ENCODE peak calls at places on chromosomes 4 and X, in four cellular contexts. W, K, A and I are unnamed samples.

GRCh38 chr4:78222575-78223186 is 165.6 kb downstream of the FRAS1 start:
- DNase-seq in A (no peak), W (no peak), K (no peak), I (no peak)

GRCh38 chrX:40143001-40143400 is 45.2 kb upstream of the BCOR start:
- DNase-seq in K (no peak), W (no peak), A (no peak), I (no peak)

GRCh38 chr4:145755802-145756201 is 75.9 kb downstream of the C4orf51 start:
- DNase-seq in W (no peak), K (no peak), A (no peak), I (no peak)

GRCh38 chr4:153064571-153064970 is 128.4 kb downstream of the FHDC1 start:
- DNase-seq in W (no peak), A (no peak), K (no peak), I (no peak)

GRCh38 chrX:65644621-65645287 is 22.7 kb upstream of the MSN start:
- DNase-seq in K (no peak), W (peak; percentile 90), A (no peak), I (no peak)

GRCh38 chr4:73674451-73674919 is 54.2 kb upstream of the RASSF6 start:
- DNase-seq in W (no peak), A (no peak), K (no peak), I (no peak)

GRCh38 chr4:4968161-4968757 is 51.0 kb downstream of the CYTL1 start:
- DNase-seq in K (no peak), A (no peak), W (no peak), I (no peak)

GRCh38 chr4:118265312-118266144 is 87.3 kb downstream of the PRSS12 start:
- DNase-seq in W (no peak), A (peak; percentile 74), K (no peak), I (peak; percentile 43)

GRCh38 chr4:129550281-129550785 is 454.4 kb downstream of the C4orf33 start:
- DNase-seq in K (no peak), W (no peak), A (no peak), I (no peak)

GRCh38 chr4:122912810-122913575 is 9.4 kb downstream of the NUDT6 start:
- DNase-seq in W (no peak), K (no peak), A (no peak), I (no peak)

GRCh38 chr4:161320377-161320776 is 843.4 kb downstream of the FSTL5 start:
- DNase-seq in A (no peak), K (no peak), W (no peak), I (no peak)

GRCh38 chrX:121579016-121579760 is 531.8 kb downstream of the GLUD2 start:
- DNase-seq in A (no peak), K (no peak), W (no peak), I (peak; percentile 28)
- TF ChIP-seq CTCF in A (no peak), K (peak; percentile 40), W (peak; percentile 5), I (peak; percentile 20)

GRCh38 chrX:123976671-123977316 is 15.3 kb downstream of the STAG2 start:
- DNase-seq in K (no peak), W (no peak), A (no peak), I (no peak)
- TF ChIP-seq CTCF in K (peak; percentile 39), W (peak; percentile 6), A (no peak), I (no peak)

GRCh38 chrX:112147206-112147605 is 64.6 kb upstream of the TRPC5 start:
- DNase-seq in W (no peak), A (no peak), K (peak; percentile 7), I (peak; percentile 6)
- TF ChIP-seq CTCF in W (no peak), A (peak; percentile 27), K (peak; percentile 24), I (peak; percentile 45)

GRCh38 chrX:68918202-68918601 is 89.4 kb downstream of the EFNB1 start:
- DNase-seq in K (no peak), W (no peak), A (no peak), I (no peak)
- TF ChIP-seq CTCF in K (no peak), W (no peak), A (no peak), I (no peak)

GRCh38 chr4:48556268-48556667 is 66.2 kb downstream of the ZAR1 start:
- DNase-seq in K (no peak), W (no peak), A (no peak), I (no peak)

GRCh38 chr4:48558026-48558425 is 68.0 kb downstream of the ZAR1 start:
- DNase-seq in W (no peak), K (no peak), A (no peak), I (no peak)

GRCh38 chr4:48554606-48555005 is 64.6 kb downstream of the ZAR1 start:
- DNase-seq in A (no peak), K (no peak), W (no peak), I (no peak)

GRCh38 chr4:48553720-48554119 is 63.7 kb downstream of the ZAR1 start:
- DNase-seq in A (no peak), W (no peak), K (no peak), I (no peak)

GRCh38 chr4:48557478-48557877 is 67.4 kb downstream of the ZAR1 start:
- DNase-seq in K (peak; percentile 45), A (no peak), W (no peak), I (no peak)
- TF ChIP-seq CTCF in K (peak; percentile 52), A (no peak), W (no peak), I (peak; percentile 23)

DNA sequence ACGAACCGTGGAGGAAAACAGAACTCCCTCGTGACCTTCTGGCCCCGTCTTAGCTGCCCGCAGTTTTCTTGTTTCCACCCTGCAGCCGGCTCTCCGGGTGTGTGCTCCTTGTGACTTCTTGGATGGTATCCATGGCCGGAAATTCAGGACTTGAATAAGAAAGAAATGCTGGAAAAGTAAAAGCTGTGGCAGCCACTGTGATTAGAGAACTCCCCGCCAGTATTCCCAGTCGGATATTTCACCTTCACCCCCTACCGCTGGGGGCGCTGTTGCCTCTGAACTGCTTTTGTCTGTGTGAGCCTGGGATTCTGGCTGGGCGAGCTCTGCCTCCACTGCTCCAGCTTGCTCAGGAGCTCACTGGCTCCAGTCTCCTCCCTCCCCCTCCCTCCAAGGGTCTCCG is 41.5 kb upstream of the CYP4V2 start:
- DNase-seq in A (no peak), K (no peak), W (peak; percentile 74), I (peak; percentile 62)
- TF ChIP-seq CTCF in A (peak; percentile 61), K (peak; percentile 61), W (no peak), I (peak; percentile 84)

GRCh38 chrX:125651426-125651825 is 331.8 kb downstream of the TEX13C start:
- DNase-seq in K (no peak), W (no peak), A (no peak), I (no peak)

DNA sequence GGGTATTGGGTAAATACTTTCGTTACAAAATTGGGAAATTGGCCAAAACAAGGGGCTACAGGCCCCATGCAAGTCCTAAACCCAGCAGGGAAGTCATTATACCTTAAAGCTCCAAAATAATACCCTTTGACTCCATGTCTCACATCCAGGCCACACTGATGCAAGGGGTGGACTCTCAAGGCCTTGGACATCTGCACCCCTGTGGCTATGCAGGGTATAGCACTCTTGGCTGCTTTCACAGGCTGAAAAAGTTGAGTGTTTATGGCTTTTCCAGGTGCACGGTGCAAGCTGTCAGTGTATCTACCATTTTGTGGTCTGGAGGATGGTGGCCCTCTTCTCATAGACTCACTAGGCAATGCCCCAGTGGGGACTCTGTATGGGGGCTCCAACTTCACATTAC is 326.5 kb downstream of the TEX13C start:
- DNase-seq in K (no peak), W (no peak), A (no peak), I (no peak)
- TF ChIP-seq CTCF in K (peak; percentile 26), W (no peak), A (no peak), I (no peak)

GRCh38 chrX:7926501-7926900 is 712 bp downstream of the PNPLA4 start:
- DNase-seq in K (no peak), W (no peak), A (no peak), I (no peak)

GRCh38 chrX:7927259-7928167 is at the start of gene PNPLA4:
- DNase-seq in K (peak; percentile 85), A (peak; percentile 97), W (peak; percentile 66), I (peak; percentile 67)

GRCh38 chrX:7921750-7922149 is 5.5 kb downstream of the PNPLA4 start:
- DNase-seq in K (no peak), W (no peak), A (no peak), I (no peak)

GRCh38 chrX:7926914-7927258 is 327 bp downstream of the PNPLA4 start:
- DNase-seq in A (no peak), W (no peak), K (no peak), I (no peak)

GRCh38 chrX:7925867-7926472 is 1.2 kb downstream of the PNPLA4 start:
- DNase-seq in A (peak; percentile 82), W (peak; percentile 20), K (peak; percentile 32), I (peak; percentile 54)
- TF ChIP-seq CTCF in A (peak; percentile 77), W (peak; percentile 33), K (peak; percentile 74), I (peak; percentile 52)